ENCODE peak calls at places on chromosomes 16 and 17, in five cellular contexts. One of them, this sample, is unnamed.
A peak's percentile ranks its signal among the peaks of the same experiment; 100 is the strongest.

GRCh38 chr16:15484662-15485061 is 50.3 kb downstream of the BMERB1 start:
- DNase-seq in M059J: peak; percentile 51
- DNase-seq in C1 segment of cervical spinal cord: no peak
- DNase-seq in natural killer cell treated with Interleukin-12 subunit alpha and Interleukin-12 subunit beta and Interleukin-15 and Interleukin-18, amount 100 ng/mL, for 72 hours: no peak
- DNase-seq in AG08395: no peak
- DNase-seq in this sample: no peak

GRCh38 chr17:50218771-50219315 is 17.4 kb upstream of the COL1A1 start:
- DNase-seq in natural killer cell treated with Interleukin-12 subunit alpha and Interleukin-12 subunit beta and Interleukin-15 and Interleukin-18, amount 100 ng/mL, for 72 hours: no peak
- DNase-seq in AG08395: peak; percentile 54
- DNase-seq in C1 segment of cervical spinal cord: no peak
- DNase-seq in M059J: peak; percentile 96
- DNase-seq in this sample: no peak

GRCh38 chr16:85256190-85256739 is 144.0 kb upstream of the CIBAR2 start:
- DNase-seq in natural killer cell treated with Interleukin-12 subunit alpha and Interleukin-12 subunit beta and Interleukin-15 and Interleukin-18, amount 100 ng/mL, for 72 hours: no peak
- DNase-seq in M059J: no peak
- DNase-seq in C1 segment of cervical spinal cord: no peak
- DNase-seq in AG08395: no peak
- DNase-seq in this sample: no peak

GRCh38 chr17:266219-266618 is 84.8 kb upstream of the DOC2B start:
- DNase-seq in M059J: no peak
- DNase-seq in AG08395: no peak
- DNase-seq in natural killer cell treated with Interleukin-12 subunit alpha and Interleukin-12 subunit beta and Interleukin-15 and Interleukin-18, amount 100 ng/mL, for 72 hours: no peak
- DNase-seq in C1 segment of cervical spinal cord: no peak
- DNase-seq in this sample: no peak

GRCh38 chr17:74635418-74635817 is 11.9 kb upstream of the CD300E start:
- DNase-seq in C1 segment of cervical spinal cord: no peak
- DNase-seq in natural killer cell treated with Interleukin-12 subunit alpha and Interleukin-12 subunit beta and Interleukin-15 and Interleukin-18, amount 100 ng/mL, for 72 hours: no peak
- DNase-seq in AG08395: no peak
- DNase-seq in M059J: no peak
- DNase-seq in this sample: no peak

GRCh38 chr16:12348733-12349704 is 372.5 kb downstream of the SNX29 start:
- DNase-seq in natural killer cell treated with Interleukin-12 subunit alpha and Interleukin-12 subunit beta and Interleukin-15 and Interleukin-18, amount 100 ng/mL, for 72 hours: no peak
- DNase-seq in AG08395: no peak
- DNase-seq in M059J: no peak
- DNase-seq in C1 segment of cervical spinal cord: no peak
- DNase-seq in this sample: no peak

GRCh38 chr16:17368951-17369350 is 101.8 kb downstream of the XYLT1 start:
- DNase-seq in natural killer cell treated with Interleukin-12 subunit alpha and Interleukin-12 subunit beta and Interleukin-15 and Interleukin-18, amount 100 ng/mL, for 72 hours: no peak
- DNase-seq in M059J: no peak
- DNase-seq in AG08395: no peak
- DNase-seq in C1 segment of cervical spinal cord: no peak
- DNase-seq in this sample: no peak

GRCh38 chr16:48011888-48012658 is 143.7 kb downstream of the ABCC12 start:
- DNase-seq in natural killer cell treated with Interleukin-12 subunit alpha and Interleukin-12 subunit beta and Interleukin-15 and Interleukin-18, amount 100 ng/mL, for 72 hours: no peak
- DNase-seq in C1 segment of cervical spinal cord: no peak
- DNase-seq in M059J: peak; percentile 52
- DNase-seq in AG08395: no peak
- DNase-seq in this sample: no peak

GRCh38 chr17:47304191-47304590 is 19.6 kb upstream of the EFCAB13 start:
- DNase-seq in natural killer cell treated with Interleukin-12 subunit alpha and Interleukin-12 subunit beta and Interleukin-15 and Interleukin-18, amount 100 ng/mL, for 72 hours: no peak
- DNase-seq in M059J: no peak
- DNase-seq in C1 segment of cervical spinal cord: no peak
- DNase-seq in AG08395: peak; percentile 63
- DNase-seq in this sample: no peak

GRCh38 chr17:18860161-18860972 is 2.4 kb downstream of the PRPSAP2 start:
- DNase-seq in M059J: peak; percentile 31
- DNase-seq in AG08395: no peak
- DNase-seq in natural killer cell treated with Interleukin-12 subunit alpha and Interleukin-12 subunit beta and Interleukin-15 and Interleukin-18, amount 100 ng/mL, for 72 hours: peak; percentile 65
- DNase-seq in C1 segment of cervical spinal cord: no peak
- DNase-seq in this sample: no peak

GRCh38 chr17:78142113-78142861 is 3.9 kb upstream of the C17orf99 start:
- DNase-seq in AG08395: no peak
- DNase-seq in C1 segment of cervical spinal cord: no peak
- DNase-seq in natural killer cell treated with Interleukin-12 subunit alpha and Interleukin-12 subunit beta and Interleukin-15 and Interleukin-18, amount 100 ng/mL, for 72 hours: no peak
- DNase-seq in M059J: peak; percentile 94
- DNase-seq in this sample: no peak

GRCh38 chr16:67504190-67505021 is 21.1 kb upstream of the AGRP start:
- DNase-seq in M059J: no peak
- DNase-seq in C1 segment of cervical spinal cord: no peak
- DNase-seq in natural killer cell treated with Interleukin-12 subunit alpha and Interleukin-12 subunit beta and Interleukin-15 and Interleukin-18, amount 100 ng/mL, for 72 hours: peak; percentile 81
- DNase-seq in AG08395: no peak
- DNase-seq in this sample: peak; percentile 96

GRCh38 chr17:16935241-16935663 is 36.7 kb downstream of the TNFRSF13B start:
- DNase-seq in C1 segment of cervical spinal cord: no peak
- DNase-seq in M059J: peak; percentile 34
- DNase-seq in natural killer cell treated with Interleukin-12 subunit alpha and Interleukin-12 subunit beta and Interleukin-15 and Interleukin-18, amount 100 ng/mL, for 72 hours: no peak
- DNase-seq in AG08395: no peak
- DNase-seq in this sample: peak; percentile 38

GRCh38 chr17:8913879-8914278 is 46.4 kb upstream of the PIK3R6 start:
- DNase-seq in AG08395: no peak
- DNase-seq in M059J: no peak
- DNase-seq in C1 segment of cervical spinal cord: no peak
- DNase-seq in natural killer cell treated with Interleukin-12 subunit alpha and Interleukin-12 subunit beta and Interleukin-15 and Interleukin-18, amount 100 ng/mL, for 72 hours: no peak
- DNase-seq in this sample: no peak

GRCh38 chr17:17902357-17902756 is 65.6 kb upstream of the SREBF1 start:
- DNase-seq in AG08395: no peak
- DNase-seq in natural killer cell treated with Interleukin-12 subunit alpha and Interleukin-12 subunit beta and Interleukin-15 and Interleukin-18, amount 100 ng/mL, for 72 hours: no peak
- DNase-seq in C1 segment of cervical spinal cord: no peak
- DNase-seq in M059J: no peak
- DNase-seq in this sample: no peak

GRCh38 chr17:74616696-74617095 is 6.8 kb downstream of the CD300E start:
- DNase-seq in M059J: no peak
- DNase-seq in C1 segment of cervical spinal cord: no peak
- DNase-seq in AG08395: no peak
- DNase-seq in natural killer cell treated with Interleukin-12 subunit alpha and Interleukin-12 subunit beta and Interleukin-15 and Interleukin-18, amount 100 ng/mL, for 72 hours: no peak
- DNase-seq in this sample: no peak

GRCh38 chr17:1649116-1649843 is 386 bp downstream of the RILP start:
- DNase-seq in M059J: peak; percentile 87
- DNase-seq in C1 segment of cervical spinal cord: peak; percentile 84
- DNase-seq in AG08395: peak; percentile 93
- DNase-seq in natural killer cell treated with Interleukin-12 subunit alpha and Interleukin-12 subunit beta and Interleukin-15 and Interleukin-18, amount 100 ng/mL, for 72 hours: peak; percentile 90
- DNase-seq in this sample: peak; percentile 89

GRCh38 chr16:52099382-52099781 is 447.6 kb downstream of the TOX3 start:
- DNase-seq in M059J: no peak
- DNase-seq in natural killer cell treated with Interleukin-12 subunit alpha and Interleukin-12 subunit beta and Interleukin-15 and Interleukin-18, amount 100 ng/mL, for 72 hours: no peak
- DNase-seq in AG08395: no peak
- DNase-seq in C1 segment of cervical spinal cord: no peak
- DNase-seq in this sample: no peak

GRCh38 chr17:17375826-17376225 is 72.7 kb downstream of the NT5M start:
- DNase-seq in AG08395: no peak
- DNase-seq in natural killer cell treated with Interleukin-12 subunit alpha and Interleukin-12 subunit beta and Interleukin-15 and Interleukin-18, amount 100 ng/mL, for 72 hours: no peak
- DNase-seq in M059J: no peak
- DNase-seq in C1 segment of cervical spinal cord: no peak
- DNase-seq in this sample: no peak

GRCh38 chr16:79561729-79562128 is 38.8 kb downstream of the MAF start:
- DNase-seq in M059J: no peak
- DNase-seq in C1 segment of cervical spinal cord: no peak
- DNase-seq in natural killer cell treated with Interleukin-12 subunit alpha and Interleukin-12 subunit beta and Interleukin-15 and Interleukin-18, amount 100 ng/mL, for 72 hours: no peak
- DNase-seq in AG08395: no peak
- DNase-seq in this sample: no peak

GRCh38 chr16:11550651-11551498 is 35.8 kb downstream of the LITAF start:
- DNase-seq in AG08395: no peak
- DNase-seq in C1 segment of cervical spinal cord: no peak
- DNase-seq in M059J: no peak
- DNase-seq in natural killer cell treated with Interleukin-12 subunit alpha and Interleukin-12 subunit beta and Interleukin-15 and Interleukin-18, amount 100 ng/mL, for 72 hours: peak; percentile 37
- DNase-seq in this sample: no peak

GRCh38 chr16:49513040-49513439 is 139.4 kb downstream of the C16orf78 start:
- DNase-seq in AG08395: no peak
- DNase-seq in M059J: peak; percentile 24
- DNase-seq in C1 segment of cervical spinal cord: no peak
- DNase-seq in natural killer cell treated with Interleukin-12 subunit alpha and Interleukin-12 subunit beta and Interleukin-15 and Interleukin-18, amount 100 ng/mL, for 72 hours: no peak
- DNase-seq in this sample: no peak

GRCh38 chr17:48596000-48596734 is 2.6 kb upstream of the HOXB5 start:
- DNase-seq in C1 segment of cervical spinal cord: no peak
- DNase-seq in AG08395: no peak
- DNase-seq in M059J: no peak
- DNase-seq in natural killer cell treated with Interleukin-12 subunit alpha and Interleukin-12 subunit beta and Interleukin-15 and Interleukin-18, amount 100 ng/mL, for 72 hours: no peak
- DNase-seq in this sample: no peak

GRCh38 chr17:72151565-72152391 is 31.0 kb downstream of the SOX9 start:
- DNase-seq in AG08395: peak; percentile 91
- DNase-seq in natural killer cell treated with Interleukin-12 subunit alpha and Interleukin-12 subunit beta and Interleukin-15 and Interleukin-18, amount 100 ng/mL, for 72 hours: no peak
- DNase-seq in M059J: peak; percentile 98
- DNase-seq in C1 segment of cervical spinal cord: peak; percentile 75
- DNase-seq in this sample: no peak